ENCODE peak calls at places on chromosome 5, in eight cellular contexts. One of them, this sample, is unnamed.

GRCh38 chr5:396715-397032 is 46.3 kb upstream of the EXOC3 start:
- DNase-seq in effector memory CD8-positive, alpha-beta T cell: no peak
- DNase-seq in activated T-cell treated with anti-CD3 and anti-CD28 coated beads, Interleukin-2, amount 50 U/mL, for 24 hours: peak; percentile 36
- DNase-seq in activated CD4-positive, alpha-beta T cell treated with anti-CD3 and anti-CD28 coated beads, Interleukin-2, amount 10 ng/mL, durations not matched to agents 7 days and 5 days: no peak
- DNase-seq in midbrain: no peak
- DNase-seq in endothelial cell of umbilical vein: no peak
- DNase-seq in stimulated activated CD4-positive, alpha-beta T cell treated with anti-CD3 and anti-CD28 coated beads, TNF-alpha, amount 100 ng/mL, for 1 hour: no peak
- DNase-seq in NCI-H146: no peak
- DNase-seq in this sample: no peak

GRCh38 chr5:152116926-152117325 is 192.3 kb upstream of the GLRA1 start:
- DNase-seq in effector memory CD8-positive, alpha-beta T cell: no peak
- DNase-seq in activated CD4-positive, alpha-beta T cell treated with anti-CD3 and anti-CD28 coated beads, Interleukin-2, amount 10 ng/mL, durations not matched to agents 7 days and 5 days: no peak
- DNase-seq in stimulated activated CD4-positive, alpha-beta T cell treated with anti-CD3 and anti-CD28 coated beads, TNF-alpha, amount 100 ng/mL, for 1 hour: no peak
- DNase-seq in NCI-H146: no peak
- DNase-seq in endothelial cell of umbilical vein: no peak
- DNase-seq in midbrain: no peak
- DNase-seq in activated T-cell treated with anti-CD3 and anti-CD28 coated beads, Interleukin-2, amount 50 U/mL, for 24 hours: no peak
- DNase-seq in this sample: no peak

GRCh38 chr5:167254150-167254549 is 1037.3 kb upstream of the WWC1 start:
- DNase-seq in stimulated activated CD4-positive, alpha-beta T cell treated with anti-CD3 and anti-CD28 coated beads, TNF-alpha, amount 100 ng/mL, for 1 hour: no peak
- DNase-seq in NCI-H146: no peak
- DNase-seq in endothelial cell of umbilical vein: no peak
- DNase-seq in activated T-cell treated with anti-CD3 and anti-CD28 coated beads, Interleukin-2, amount 50 U/mL, for 24 hours: no peak
- DNase-seq in midbrain: no peak
- DNase-seq in activated CD4-positive, alpha-beta T cell treated with anti-CD3 and anti-CD28 coated beads, Interleukin-2, amount 10 ng/mL, durations not matched to agents 7 days and 5 days: no peak
- DNase-seq in effector memory CD8-positive, alpha-beta T cell: no peak
- DNase-seq in this sample: no peak

GRCh38 chr5:52837068-52837467 is 49.4 kb downstream of the ITGA1 start:
- DNase-seq in activated CD4-positive, alpha-beta T cell treated with anti-CD3 and anti-CD28 coated beads, Interleukin-2, amount 10 ng/mL, durations not matched to agents 7 days and 5 days: no peak
- DNase-seq in NCI-H146: no peak
- DNase-seq in stimulated activated CD4-positive, alpha-beta T cell treated with anti-CD3 and anti-CD28 coated beads, TNF-alpha, amount 100 ng/mL, for 1 hour: no peak
- DNase-seq in activated T-cell treated with anti-CD3 and anti-CD28 coated beads, Interleukin-2, amount 50 U/mL, for 24 hours: no peak
- DNase-seq in midbrain: peak; percentile 49
- DNase-seq in effector memory CD8-positive, alpha-beta T cell: no peak
- DNase-seq in endothelial cell of umbilical vein: peak; percentile 76
- DNase-seq in this sample: no peak

GRCh38 chr5:131533844-131534243 is 101.2 kb downstream of the RAPGEF6 start:
- DNase-seq in endothelial cell of umbilical vein: no peak
- DNase-seq in activated CD4-positive, alpha-beta T cell treated with anti-CD3 and anti-CD28 coated beads, Interleukin-2, amount 10 ng/mL, durations not matched to agents 7 days and 5 days: no peak
- DNase-seq in activated T-cell treated with anti-CD3 and anti-CD28 coated beads, Interleukin-2, amount 50 U/mL, for 24 hours: no peak
- DNase-seq in effector memory CD8-positive, alpha-beta T cell: no peak
- DNase-seq in midbrain: peak; percentile 5
- DNase-seq in stimulated activated CD4-positive, alpha-beta T cell treated with anti-CD3 and anti-CD28 coated beads, TNF-alpha, amount 100 ng/mL, for 1 hour: no peak
- DNase-seq in NCI-H146: peak; percentile 17
- DNase-seq in this sample: no peak

GRCh38 chr5:1322955-1323802 is 21.7 kb downstream of the CLPTM1L start:
- DNase-seq in stimulated activated CD4-positive, alpha-beta T cell treated with anti-CD3 and anti-CD28 coated beads, TNF-alpha, amount 100 ng/mL, for 1 hour: no peak
- DNase-seq in endothelial cell of umbilical vein: no peak
- DNase-seq in midbrain: no peak
- DNase-seq in NCI-H146: no peak
- DNase-seq in activated T-cell treated with anti-CD3 and anti-CD28 coated beads, Interleukin-2, amount 50 U/mL, for 24 hours: peak; percentile 23
- DNase-seq in effector memory CD8-positive, alpha-beta T cell: no peak
- DNase-seq in activated CD4-positive, alpha-beta T cell treated with anti-CD3 and anti-CD28 coated beads, Interleukin-2, amount 10 ng/mL, durations not matched to agents 7 days and 5 days: no peak
- DNase-seq in this sample: no peak

GRCh38 chr5:39104221-39104620 is 30.0 kb upstream of the RICTOR start:
- DNase-seq in midbrain: no peak
- DNase-seq in activated T-cell treated with anti-CD3 and anti-CD28 coated beads, Interleukin-2, amount 50 U/mL, for 24 hours: no peak
- DNase-seq in stimulated activated CD4-positive, alpha-beta T cell treated with anti-CD3 and anti-CD28 coated beads, TNF-alpha, amount 100 ng/mL, for 1 hour: no peak
- DNase-seq in activated CD4-positive, alpha-beta T cell treated with anti-CD3 and anti-CD28 coated beads, Interleukin-2, amount 10 ng/mL, durations not matched to agents 7 days and 5 days: no peak
- DNase-seq in NCI-H146: no peak
- DNase-seq in endothelial cell of umbilical vein: no peak
- DNase-seq in effector memory CD8-positive, alpha-beta T cell: no peak
- DNase-seq in this sample: no peak

GRCh38 chr5:115419794-115420585 is 123.5 kb upstream of the CCDC112 start:
- DNase-seq in midbrain: no peak
- DNase-seq in stimulated activated CD4-positive, alpha-beta T cell treated with anti-CD3 and anti-CD28 coated beads, TNF-alpha, amount 100 ng/mL, for 1 hour: no peak
- DNase-seq in endothelial cell of umbilical vein: peak; percentile 83
- DNase-seq in activated T-cell treated with anti-CD3 and anti-CD28 coated beads, Interleukin-2, amount 50 U/mL, for 24 hours: no peak
- DNase-seq in NCI-H146: no peak
- DNase-seq in activated CD4-positive, alpha-beta T cell treated with anti-CD3 and anti-CD28 coated beads, Interleukin-2, amount 10 ng/mL, durations not matched to agents 7 days and 5 days: no peak
- DNase-seq in effector memory CD8-positive, alpha-beta T cell: no peak
- DNase-seq in this sample: no peak

GRCh38 chr5:168364151-168364661 is 72.8 kb downstream of the WWC1 start:
- DNase-seq in activated CD4-positive, alpha-beta T cell treated with anti-CD3 and anti-CD28 coated beads, Interleukin-2, amount 10 ng/mL, durations not matched to agents 7 days and 5 days: no peak
- DNase-seq in NCI-H146: no peak
- DNase-seq in activated T-cell treated with anti-CD3 and anti-CD28 coated beads, Interleukin-2, amount 50 U/mL, for 24 hours: no peak
- DNase-seq in endothelial cell of umbilical vein: no peak
- DNase-seq in midbrain: no peak
- DNase-seq in effector memory CD8-positive, alpha-beta T cell: no peak
- DNase-seq in stimulated activated CD4-positive, alpha-beta T cell treated with anti-CD3 and anti-CD28 coated beads, TNF-alpha, amount 100 ng/mL, for 1 hour: no peak
- DNase-seq in this sample: no peak

GRCh38 chr5:35855221-35855620 is 1.5 kb upstream of the IL7R start:
- DNase-seq in NCI-H146: no peak
- DNase-seq in effector memory CD8-positive, alpha-beta T cell: no peak
- DNase-seq in stimulated activated CD4-positive, alpha-beta T cell treated with anti-CD3 and anti-CD28 coated beads, TNF-alpha, amount 100 ng/mL, for 1 hour: no peak
- DNase-seq in endothelial cell of umbilical vein: no peak
- DNase-seq in midbrain: no peak
- DNase-seq in activated CD4-positive, alpha-beta T cell treated with anti-CD3 and anti-CD28 coated beads, Interleukin-2, amount 10 ng/mL, durations not matched to agents 7 days and 5 days: no peak
- DNase-seq in activated T-cell treated with anti-CD3 and anti-CD28 coated beads, Interleukin-2, amount 50 U/mL, for 24 hours: no peak
- DNase-seq in this sample: no peak

GRCh38 chr5:73544429-73545402 is 20.7 kb downstream of the ANKRA2 start:
- DNase-seq in midbrain: no peak
- DNase-seq in activated T-cell treated with anti-CD3 and anti-CD28 coated beads, Interleukin-2, amount 50 U/mL, for 24 hours: no peak
- DNase-seq in effector memory CD8-positive, alpha-beta T cell: no peak
- DNase-seq in activated CD4-positive, alpha-beta T cell treated with anti-CD3 and anti-CD28 coated beads, Interleukin-2, amount 10 ng/mL, durations not matched to agents 7 days and 5 days: no peak
- DNase-seq in stimulated activated CD4-positive, alpha-beta T cell treated with anti-CD3 and anti-CD28 coated beads, TNF-alpha, amount 100 ng/mL, for 1 hour: no peak
- DNase-seq in endothelial cell of umbilical vein: peak; percentile 76
- DNase-seq in NCI-H146: peak; percentile 92
- DNase-seq in this sample: no peak

GRCh38 chr5:112407240-112407639 is 11.8 kb downstream of the EPB41L4A start:
- DNase-seq in NCI-H146: no peak
- DNase-seq in activated CD4-positive, alpha-beta T cell treated with anti-CD3 and anti-CD28 coated beads, Interleukin-2, amount 10 ng/mL, durations not matched to agents 7 days and 5 days: no peak
- DNase-seq in midbrain: no peak
- DNase-seq in effector memory CD8-positive, alpha-beta T cell: no peak
- DNase-seq in stimulated activated CD4-positive, alpha-beta T cell treated with anti-CD3 and anti-CD28 coated beads, TNF-alpha, amount 100 ng/mL, for 1 hour: no peak
- DNase-seq in endothelial cell of umbilical vein: peak; percentile 7
- DNase-seq in activated T-cell treated with anti-CD3 and anti-CD28 coated beads, Interleukin-2, amount 50 U/mL, for 24 hours: no peak
- DNase-seq in this sample: no peak

GRCh38 chr5:21254161-21254560 is 1266.2 kb upstream of the CDH18 start:
- DNase-seq in activated T-cell treated with anti-CD3 and anti-CD28 coated beads, Interleukin-2, amount 50 U/mL, for 24 hours: no peak
- DNase-seq in endothelial cell of umbilical vein: no peak
- DNase-seq in NCI-H146: no peak
- DNase-seq in midbrain: no peak
- DNase-seq in activated CD4-positive, alpha-beta T cell treated with anti-CD3 and anti-CD28 coated beads, Interleukin-2, amount 10 ng/mL, durations not matched to agents 7 days and 5 days: no peak
- DNase-seq in effector memory CD8-positive, alpha-beta T cell: no peak
- DNase-seq in stimulated activated CD4-positive, alpha-beta T cell treated with anti-CD3 and anti-CD28 coated beads, TNF-alpha, amount 100 ng/mL, for 1 hour: no peak
- DNase-seq in this sample: no peak

GRCh38 chr5:10288600-10289213 is 19.0 kb downstream of the CMBL start:
- DNase-seq in stimulated activated CD4-positive, alpha-beta T cell treated with anti-CD3 and anti-CD28 coated beads, TNF-alpha, amount 100 ng/mL, for 1 hour: no peak
- DNase-seq in activated T-cell treated with anti-CD3 and anti-CD28 coated beads, Interleukin-2, amount 50 U/mL, for 24 hours: peak; percentile 53
- DNase-seq in endothelial cell of umbilical vein: no peak
- DNase-seq in NCI-H146: peak; percentile 97
- DNase-seq in midbrain: no peak
- DNase-seq in activated CD4-positive, alpha-beta T cell treated with anti-CD3 and anti-CD28 coated beads, Interleukin-2, amount 10 ng/mL, durations not matched to agents 7 days and 5 days: peak; percentile 35
- DNase-seq in effector memory CD8-positive, alpha-beta T cell: no peak
- DNase-seq in this sample: peak; percentile 56